ENCODE peak calls at places on chromosomes 4 and X, in eight cellular contexts. K is tibial nerve, A is lung, S is right atrium auricular region, Z is kidney, U is GM23248, L is mesendoderm, G is heart left ventricle. E is an unnamed sample.

GRCh38 chrX:68936608-68937007 is 107.8 kb downstream of the EFNB1 start:
- DNase-seq in L (no peak), G (no peak), K (no peak), Z (no peak), A (no peak), U (peak), S (no peak), E (no peak)

GRCh38 chr4:159267940-159268327 is 165.1 kb downstream of the RAPGEF2 start:
- DNase-seq in A (no peak), Z (no peak), L (no peak), G (no peak), U (peak), K (no peak), S (no peak), E (no peak)

GRCh38 chr4:96009720-96010119 is 169.8 kb downstream of the PDHA2 start:
- DNase-seq in L (peak), A (no peak), G (no peak), K (no peak), Z (no peak), U (peak), S (no peak), E (no peak)

GRCh38 chr4:165879581-165879980 is 6.5 kb downstream of the TLL1 start:
- DNase-seq in Z (peak), G (no peak), K (no peak), U (no peak), L (no peak), S (no peak), A (no peak), E (no peak)

GRCh38 chr4:76246025-76246424 is 5.5 kb upstream of the FAM47E start:
- DNase-seq in U (no peak), L (no peak), G (no peak), S (no peak), A (no peak), K (no peak), Z (no peak), E (no peak)

GRCh38 chr4:173360587-173361221 is 10.1 kb upstream of the SAP30 start:
- DNase-seq in A (no peak), S (no peak), U (peak), K (no peak), G (no peak), L (no peak), Z (no peak), E (no peak)

GRCh38 chr4:168648929-168649328 is 152.1 kb downstream of the PALLD start:
- DNase-seq in L (peak), U (peak), S (no peak), K (no peak), G (no peak), Z (no peak), A (no peak), E (no peak)

GRCh38 chr4:114180481-114180880 is 201.0 kb upstream of the ARSJ start:
- DNase-seq in A (peak), Z (peak), K (peak), L (peak), G (no peak), S (no peak), U (peak), E (peak)

GRCh38 chr4:7967501-7968261 is 28.0 kb upstream of the AFAP1 start:
- DNase-seq in S (no peak), A (no peak), Z (no peak), U (peak), G (peak), K (no peak), L (no peak), E (no peak)

GRCh38 chr4:184262901-184263300 is 45.2 kb upstream of the ENPP6 start:
- DNase-seq in U (peak), K (no peak), A (no peak), L (no peak), G (no peak), Z (no peak), S (no peak), E (no peak)

GRCh38 chr4:158035662-158036195 is 137.1 kb downstream of the GASK1B start:
- DNase-seq in L (no peak), G (no peak), A (no peak), K (no peak), S (no peak), U (no peak), Z (no peak), E (no peak)

GRCh38 chr4:160283081-160283480 is 1180.2 kb downstream of the RAPGEF2 start:
- DNase-seq in A (no peak), U (no peak), S (no peak), L (peak), K (no peak), G (no peak), Z (no peak), E (no peak)

GRCh38 chr4:139076016-139076744 is 60.6 kb downstream of the NOCT start:
- DNase-seq in K (no peak), S (no peak), U (no peak), G (no peak), L (no peak), Z (no peak), A (no peak), E (no peak)

GRCh38 chr4:163554870-163555465 is 60.5 kb downstream of the TMA16 start:
- DNase-seq in U (peak), K (no peak), L (no peak), G (no peak), Z (no peak), A (no peak), S (no peak), E (no peak)

GRCh38 chr4:128727658-128728057 is 81.8 kb upstream of the JADE1 start:
- DNase-seq in Z (no peak), A (no peak), S (no peak), K (no peak), U (no peak), L (no peak), G (no peak), E (no peak)
- H3K4me3 ChIP-seq in Z (no peak), A (no peak), S (no peak), K (no peak), U (no peak), L (no peak), G (no peak), E (no peak)

DNA sequence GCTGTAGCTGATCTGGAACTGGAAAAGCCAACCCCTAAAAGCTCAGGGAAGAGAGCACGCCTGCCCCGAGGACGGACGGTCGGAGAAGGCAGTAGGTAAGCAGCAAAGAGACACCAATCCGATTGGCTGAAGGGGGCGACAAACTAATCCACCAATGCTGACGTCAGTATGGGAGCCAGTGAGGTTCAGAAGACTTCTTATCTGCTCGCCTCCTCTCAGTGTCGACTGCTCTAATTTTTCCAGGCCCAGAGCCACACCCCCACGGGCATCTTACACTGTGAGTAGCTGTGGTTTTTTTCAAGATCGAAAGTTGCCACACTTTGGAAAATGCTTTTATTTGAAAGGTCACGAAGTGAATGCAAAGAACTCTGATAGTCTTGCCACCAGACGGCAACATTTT is at the start of gene DCAF8L1:
- DNase-seq in S (no peak), A (no peak), K (no peak), U (no peak), L (no peak), Z (no peak), G (no peak), E (no peak)
- H3K4me3 ChIP-seq in S (no peak), A (no peak), K (no peak), U (no peak), L (no peak), Z (no peak), G (no peak), E (no peak)

DNA sequence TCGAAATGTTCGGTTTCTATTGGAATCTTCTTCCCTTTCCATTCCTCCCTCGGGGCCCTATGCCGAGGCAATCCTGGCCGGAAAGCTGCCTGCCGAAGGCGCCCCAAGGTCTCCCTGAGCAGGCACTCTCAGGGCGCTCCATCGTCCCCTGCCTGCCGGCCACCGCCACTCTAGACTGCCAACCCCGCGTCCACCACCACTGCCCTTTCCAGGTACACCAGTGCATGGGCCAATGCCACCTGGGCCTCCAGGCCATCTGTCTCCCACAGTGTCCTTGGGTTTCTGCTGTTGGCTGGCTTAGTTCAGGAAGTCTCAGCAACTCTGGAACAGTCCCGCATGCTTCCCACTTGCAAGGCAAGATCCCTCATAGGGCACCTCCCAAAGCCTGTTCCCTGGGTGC is 14.6 kb downstream of the CTAG1A start:
- DNase-seq in Z (no peak), G (no peak), A (no peak), S (no peak), U (no peak), L (no peak), K (no peak), E (no peak)
- H3K4me3 ChIP-seq in Z (no peak), G (no peak), A (no peak), S (no peak), U (no peak), L (no peak), K (no peak), E (no peak)

GRCh38 chr4:154626793-154627484 is 14.5 kb upstream of the FGG start:
- DNase-seq in A (peak), S (peak), K (peak), L (peak), Z (peak), G (peak), U (peak), E (no peak)
- H3K4me3 ChIP-seq in A (no peak), S (peak), K (peak), L (peak), Z (peak), G (peak), U (peak), E (no peak)

DNA sequence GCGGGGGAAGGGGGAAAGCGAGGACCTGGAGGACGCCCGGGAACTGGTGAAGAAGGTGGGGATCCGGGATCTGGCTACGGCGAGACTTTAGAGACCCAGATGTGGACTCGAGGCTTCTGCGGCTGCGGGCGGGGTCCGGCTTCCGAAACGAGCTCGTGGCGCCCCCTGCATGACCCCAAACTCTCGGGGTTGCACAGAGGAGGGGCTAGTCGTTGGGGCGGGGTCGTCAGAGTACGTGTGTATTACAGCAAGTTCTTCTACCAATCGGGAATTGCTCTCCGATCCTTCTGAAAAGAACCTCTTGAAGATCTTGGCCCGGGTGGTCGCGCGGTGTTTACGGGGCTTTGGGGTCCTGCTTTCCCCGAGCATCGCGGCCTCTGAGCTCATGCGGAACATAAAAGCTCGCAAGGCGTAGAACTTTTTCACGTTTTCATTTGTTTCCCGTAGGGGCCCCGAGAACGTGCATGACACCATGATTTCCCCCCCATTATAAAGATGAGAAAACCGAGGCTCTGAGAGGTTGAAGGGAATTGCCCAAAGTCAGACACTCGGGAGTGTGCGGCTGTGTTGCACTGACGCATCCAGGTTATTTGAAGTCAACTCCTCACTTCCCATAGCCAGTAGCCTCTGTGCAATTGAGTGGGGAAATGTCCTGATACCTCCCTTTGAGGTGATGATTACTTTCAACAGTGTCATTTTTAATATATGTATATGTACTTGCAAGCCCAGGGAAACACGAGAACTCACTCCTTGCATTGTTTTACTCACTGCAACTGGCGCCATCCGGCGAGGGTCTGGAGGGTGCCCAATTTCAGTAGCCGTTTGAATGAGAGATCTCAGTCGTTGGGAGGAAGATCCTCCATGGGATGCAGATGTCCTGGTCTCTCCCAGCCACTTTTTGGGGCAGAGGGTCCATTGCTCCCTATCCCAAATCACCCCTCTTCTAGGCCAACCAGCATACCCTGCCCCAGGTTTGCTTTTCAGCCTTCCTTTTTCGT is at the start of gene BEND4:
- DNase-seq in L (peak), Z (no peak), S (no peak), G (no peak), K (no peak), A (no peak), U (peak), E (peak)
- H3K4me3 ChIP-seq in L (peak), Z (peak), S (peak), G (peak), K (peak), A (peak), U (no peak), E (peak)

GRCh38 chrX:71106427-71106826 is at the start of gene CXorf65:
- DNase-seq in S (no peak), L (no peak), G (no peak), A (no peak), U (no peak), Z (no peak), K (no peak), E (no peak)
- H3K4me3 ChIP-seq in S (no peak), L (no peak), G (no peak), A (no peak), U (no peak), Z (no peak), K (no peak), E (peak)

DNA sequence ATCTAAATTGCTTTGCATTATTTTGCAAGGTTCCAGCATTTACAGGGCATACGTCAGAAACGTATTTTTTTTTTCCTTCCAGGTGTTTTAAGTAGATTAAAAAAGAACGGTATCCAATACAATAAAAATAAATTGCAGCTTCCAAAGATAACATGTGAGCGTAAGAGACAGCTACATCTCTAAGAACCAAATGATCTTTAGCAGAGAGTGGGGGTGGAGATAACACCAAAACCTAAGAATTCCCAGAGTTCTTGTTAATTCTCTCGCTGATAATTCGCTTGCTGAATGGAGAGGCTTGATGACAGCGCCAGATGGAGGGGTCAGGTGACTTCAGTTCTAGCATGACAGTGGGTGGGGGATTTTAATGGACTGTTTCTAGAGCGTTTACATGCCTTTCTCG is 2.3 kb downstream of the CLCN4 start:
- DNase-seq in A (no peak), U (no peak), S (no peak), K (no peak), G (no peak), Z (no peak), L (peak), E (no peak)
- H3K4me3 ChIP-seq in A (no peak), U (no peak), S (no peak), K (no peak), G (no peak), Z (no peak), L (no peak), E (no peak)

GRCh38 chrX:40091691-40092421 is 5.9 kb downstream of the BCOR start:
- DNase-seq in G (no peak), S (no peak), L (peak), A (no peak), K (no peak), U (no peak), Z (peak), E (no peak)

GRCh38 chrX:40090961-40091360 is 6.8 kb downstream of the BCOR start:
- DNase-seq in K (no peak), Z (no peak), A (no peak), S (no peak), G (peak), L (no peak), U (no peak), E (no peak)

GRCh38 chrX:40088803-40089540 is 8.8 kb downstream of the BCOR start:
- DNase-seq in S (no peak), L (no peak), K (no peak), A (no peak), G (no peak), U (no peak), Z (peak), E (no peak)

GRCh38 chrX:40088299-40088625 is 9.5 kb downstream of the BCOR start:
- DNase-seq in L (no peak), G (no peak), Z (no peak), A (no peak), K (no peak), U (no peak), S (no peak), E (no peak)

DNA sequence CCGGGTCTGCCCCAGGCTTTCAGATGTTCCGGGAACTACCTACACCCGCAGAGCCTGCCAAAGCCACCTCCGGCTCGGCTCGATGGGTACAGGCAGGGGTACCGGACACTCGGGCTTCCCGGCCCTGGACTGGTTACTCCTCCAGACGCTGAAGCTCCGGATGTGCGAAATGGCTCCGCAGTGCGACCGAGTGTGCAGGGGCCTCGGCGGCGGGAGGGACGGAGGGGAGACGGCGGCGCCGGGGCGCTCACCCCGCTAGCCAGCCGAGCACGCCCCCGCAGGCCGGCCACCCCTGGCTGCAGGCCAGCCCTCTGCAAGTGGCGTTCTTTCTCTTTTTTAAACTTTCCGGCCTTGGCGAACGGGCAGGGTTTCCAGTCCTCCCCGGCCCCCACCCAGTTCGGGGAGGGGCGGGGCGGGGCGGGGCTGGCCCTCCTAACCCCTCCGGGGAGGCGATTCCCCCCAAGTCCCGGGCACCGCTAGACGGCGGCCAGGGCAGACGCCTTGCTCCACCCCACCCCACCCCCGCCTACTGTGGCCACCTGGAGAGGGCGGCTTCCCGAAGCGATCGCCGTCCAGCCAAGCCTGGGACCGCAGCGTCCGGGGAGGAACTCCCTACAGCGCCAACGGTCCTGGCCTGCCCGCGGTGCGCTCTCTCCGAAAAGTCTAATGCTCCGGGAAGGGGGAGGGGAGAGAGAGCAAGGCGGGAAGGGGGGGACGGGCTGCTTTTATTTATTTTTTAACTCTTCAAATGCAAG is 7.5 kb downstream of the BCOR start:
- DNase-seq in L (peak), S (no peak), K (no peak), G (peak), Z (peak), U (peak), A (no peak), E (no peak)
- H3K4me3 ChIP-seq in L (no peak), S (peak), K (peak), G (peak), Z (no peak), U (peak), A (no peak), E (no peak)

E was measured in Jurkat, Clone E6-1.